ENCODE peak calls at places on chromosomes 16 and 17, in four cellular contexts. P is mesothelial cell of epicardium; Z is NCI-H2081 treated with DMSO at 0.1 percent for 48 hours; M is stimulated activated CD4-positive, alpha-beta T cell treated with anti-CD3 and anti-CD28 coated beads, Interleukin-12 subunit alpha, Interleukin-12 subunit beta, amount 100 ng/mL, for 48 hours. N is an unnamed sample.

GRCh38 chr17:76466775-76467130 is 650 bp upstream of the AANAT start:
- DNase-seq in P (no peak), Z (no peak), M (no peak), N (no peak)

GRCh38 chr16:5025171-5025632 is 8.5 kb downstream of the NAGPA start:
- DNase-seq in M (no peak), P (peak; percentile 45), Z (peak; percentile 1), N (peak; percentile 77)

GRCh38 chr17:81844327-81844851 is 9.5 kb upstream of the PPP1R27 start:
- DNase-seq in P (no peak), Z (no peak), M (no peak), N (no peak)

GRCh38 chr16:80167657-80168056 is 373.1 kb upstream of the DYNLRB2 start:
- DNase-seq in M (no peak), P (no peak), Z (no peak), N (peak; percentile 75)

GRCh38 chr17:39167492-39167891 is 1.5 kb upstream of the ARL5C start:
- DNase-seq in P (no peak), Z (no peak), M (no peak), N (no peak)

GRCh38 chr16:85231959-85232358 is 119.7 kb upstream of the CIBAR2 start:
- DNase-seq in M (no peak), Z (no peak), P (no peak), N (peak; percentile 80)

GRCh38 chr17:59859444-59860025 is 33.2 kb downstream of the TUBD1 start:
- DNase-seq in P (no peak), Z (no peak), M (no peak), N (peak; percentile 10)

GRCh38 chr17:41437254-41437653 is 3.5 kb downstream of the KRT38 start:
- DNase-seq in P (no peak), M (no peak), Z (no peak), N (no peak)

GRCh38 chr17:7883781-7884386 is 4.7 kb upstream of the CHD3 start:
- DNase-seq in Z (no peak), P (no peak), M (peak; percentile 21), N (peak; percentile 21)

GRCh38 chr17:67891481-67892119 is 66.3 kb downstream of the BPTF start:
- DNase-seq in Z (no peak), P (no peak), M (no peak), N (no peak)

GRCh38 chr17:7884581-7885356 is 3.8 kb upstream of the CHD3 start:
- DNase-seq in P (no peak), M (peak; percentile 14), Z (no peak), N (no peak)

GRCh38 chr16:19114359-19115147 is 789 bp downstream of the ITPRIPL2 start:
- DNase-seq in M (no peak), P (no peak), Z (no peak), N (peak; percentile 15)

GRCh38 chr17:63546308-63547082 is 3.8 kb upstream of the DCAF7 start:
- DNase-seq in Z (no peak), P (no peak), M (no peak), N (no peak)

GRCh38 chr17:38330941-38331411 is 12.8 kb downstream of the GPR179 start:
- DNase-seq in Z (no peak), P (no peak), M (no peak), N (no peak)

GRCh38 chr16:31022574-31023251 is 10.6 kb upstream of the STX4 start:
- DNase-seq in M (no peak), Z (no peak), P (no peak), N (no peak)

GRCh38 chr17:46109603-46110189 is 83.5 kb downstream of the KANSL1 start:
- DNase-seq in Z (no peak), P (no peak), M (no peak), N (no peak)

GRCh38 chr16:30076276-30076791 is 540 bp downstream of the PPP4C start:
- DNase-seq in M (no peak), Z (no peak), P (no peak), N (no peak)

GRCh38 chr17:13540546-13540945 is 61.2 kb downstream of the HS3ST3A1 start:
- DNase-seq in M (no peak), Z (no peak), P (no peak), N (no peak)

GRCh38 chr17:3531266-3532101 is 26.1 kb downstream of the TRPV3 start:
- DNase-seq in P (no peak), M (no peak), Z (no peak), N (no peak)

GRCh38 chr17:62703269-62703775 is 75.9 kb downstream of the MRC2 start:
- DNase-seq in M (no peak), Z (no peak), P (no peak), N (no peak)

GRCh38 chr17:1222321-1222720 is 42.5 kb upstream of the ABR start:
- DNase-seq in Z (no peak), M (no peak), P (no peak), N (no peak)

GRCh38 chr16:55301385-55302008 is 22.5 kb upstream of the IRX6 start:
- DNase-seq in P (no peak), Z (no peak), M (no peak), N (no peak)

N was measured in NCI-H1092 treated with DMSO at 0.1 percent for 48 hours.